ENCODE peak calls at places on chromosomes 3 and 15, in eight cellular contexts. One of them, this sample, is unnamed.

GRCh38 chr3:113193298-113193697 is 18.1 kb upstream of the BOC start:
- DNase-seq in colonic mucosa: no peak
- DNase-seq in lung: no peak
- DNase-seq in stomach: no peak
- DNase-seq in astrocyte: no peak
- DNase-seq in ovary: no peak
- DNase-seq in adrenal gland: no peak
- DNase-seq in mammary epithelial cell: no peak
- DNase-seq in this sample: peak; percentile 33

GRCh38 chr15:100111103-100112060 is 230.4 kb downstream of the ADAMTS17 start:
- DNase-seq in ovary: no peak
- DNase-seq in stomach: peak; percentile 28
- DNase-seq in mammary epithelial cell: peak; percentile 66
- DNase-seq in colonic mucosa: peak; percentile 38
- DNase-seq in lung: no peak
- DNase-seq in astrocyte: peak; percentile 85
- DNase-seq in adrenal gland: peak; percentile 87
- DNase-seq in this sample: peak; percentile 91

GRCh38 chr3:119227064-119227850 is 13.4 kb downstream of the B4GALT4 start:
- DNase-seq in colonic mucosa: no peak
- DNase-seq in lung: no peak
- DNase-seq in mammary epithelial cell: no peak
- DNase-seq in ovary: no peak
- DNase-seq in stomach: no peak
- DNase-seq in adrenal gland: no peak
- DNase-seq in astrocyte: no peak
- DNase-seq in this sample: no peak

GRCh38 chr3:46314517-46314916 is 39.4 kb upstream of the CCR2 start:
- DNase-seq in stomach: no peak
- DNase-seq in ovary: no peak
- DNase-seq in lung: no peak
- DNase-seq in astrocyte: no peak
- DNase-seq in mammary epithelial cell: no peak
- DNase-seq in adrenal gland: no peak
- DNase-seq in colonic mucosa: no peak
- DNase-seq in this sample: no peak

GRCh38 chr3:56536735-56537134 is 20.2 kb upstream of the CCDC66 start:
- DNase-seq in stomach: no peak
- DNase-seq in astrocyte: no peak
- DNase-seq in ovary: no peak
- DNase-seq in adrenal gland: no peak
- DNase-seq in mammary epithelial cell: no peak
- DNase-seq in lung: no peak
- DNase-seq in colonic mucosa: no peak
- DNase-seq in this sample: no peak

GRCh38 chr3:152970851-152971250 is 135.9 kb downstream of the P2RY1 start:
- DNase-seq in stomach: no peak
- DNase-seq in mammary epithelial cell: peak; percentile 49
- DNase-seq in adrenal gland: no peak
- DNase-seq in lung: no peak
- DNase-seq in ovary: no peak
- DNase-seq in astrocyte: no peak
- DNase-seq in colonic mucosa: no peak
- DNase-seq in this sample: no peak

GRCh38 chr15:98924311-98925049 is 83.1 kb downstream of the PGPEP1L start:
- DNase-seq in astrocyte: no peak
- DNase-seq in stomach: peak; percentile 32
- DNase-seq in mammary epithelial cell: no peak
- DNase-seq in lung: no peak
- DNase-seq in adrenal gland: no peak
- DNase-seq in ovary: no peak
- DNase-seq in colonic mucosa: no peak
- DNase-seq in this sample: no peak

GRCh38 chr15:79376383-79376782 is 55.8 kb upstream of the MINAR1 start:
- DNase-seq in colonic mucosa: no peak
- DNase-seq in lung: no peak
- DNase-seq in astrocyte: no peak
- DNase-seq in adrenal gland: no peak
- DNase-seq in ovary: no peak
- DNase-seq in stomach: no peak
- DNase-seq in mammary epithelial cell: no peak
- DNase-seq in this sample: no peak

GRCh38 chr15:83200162-83200561 is 7.5 kb downstream of the HDGFL3 start:
- DNase-seq in colonic mucosa: no peak
- DNase-seq in adrenal gland: no peak
- DNase-seq in astrocyte: peak; percentile 80
- DNase-seq in stomach: no peak
- DNase-seq in ovary: no peak
- DNase-seq in lung: no peak
- DNase-seq in mammary epithelial cell: peak; percentile 83
- DNase-seq in this sample: peak; percentile 36

GRCh38 chr15:67093146-67093874 is 27.9 kb downstream of the SMAD3 start:
- DNase-seq in stomach: no peak
- DNase-seq in adrenal gland: no peak
- DNase-seq in lung: no peak
- DNase-seq in mammary epithelial cell: no peak
- DNase-seq in colonic mucosa: no peak
- DNase-seq in ovary: no peak
- DNase-seq in astrocyte: no peak
- DNase-seq in this sample: no peak

GRCh38 chr15:67091966-67092677 is 26.7 kb downstream of the SMAD3 start:
- DNase-seq in ovary: no peak
- DNase-seq in astrocyte: no peak
- DNase-seq in stomach: no peak
- DNase-seq in mammary epithelial cell: no peak
- DNase-seq in colonic mucosa: no peak
- DNase-seq in lung: no peak
- DNase-seq in adrenal gland: no peak
- DNase-seq in this sample: no peak

GRCh38 chr15:67092726-67093125 is 27.3 kb downstream of the SMAD3 start:
- DNase-seq in ovary: no peak
- DNase-seq in lung: no peak
- DNase-seq in mammary epithelial cell: no peak
- DNase-seq in adrenal gland: no peak
- DNase-seq in astrocyte: no peak
- DNase-seq in colonic mucosa: no peak
- DNase-seq in stomach: no peak
- DNase-seq in this sample: no peak

GRCh38 chr15:67095834-67096366 is 30.5 kb downstream of the SMAD3 start:
- DNase-seq in ovary: no peak
- DNase-seq in lung: no peak
- DNase-seq in stomach: no peak
- DNase-seq in mammary epithelial cell: no peak
- DNase-seq in adrenal gland: no peak
- DNase-seq in astrocyte: no peak
- DNase-seq in colonic mucosa: no peak
- DNase-seq in this sample: no peak

DNA sequence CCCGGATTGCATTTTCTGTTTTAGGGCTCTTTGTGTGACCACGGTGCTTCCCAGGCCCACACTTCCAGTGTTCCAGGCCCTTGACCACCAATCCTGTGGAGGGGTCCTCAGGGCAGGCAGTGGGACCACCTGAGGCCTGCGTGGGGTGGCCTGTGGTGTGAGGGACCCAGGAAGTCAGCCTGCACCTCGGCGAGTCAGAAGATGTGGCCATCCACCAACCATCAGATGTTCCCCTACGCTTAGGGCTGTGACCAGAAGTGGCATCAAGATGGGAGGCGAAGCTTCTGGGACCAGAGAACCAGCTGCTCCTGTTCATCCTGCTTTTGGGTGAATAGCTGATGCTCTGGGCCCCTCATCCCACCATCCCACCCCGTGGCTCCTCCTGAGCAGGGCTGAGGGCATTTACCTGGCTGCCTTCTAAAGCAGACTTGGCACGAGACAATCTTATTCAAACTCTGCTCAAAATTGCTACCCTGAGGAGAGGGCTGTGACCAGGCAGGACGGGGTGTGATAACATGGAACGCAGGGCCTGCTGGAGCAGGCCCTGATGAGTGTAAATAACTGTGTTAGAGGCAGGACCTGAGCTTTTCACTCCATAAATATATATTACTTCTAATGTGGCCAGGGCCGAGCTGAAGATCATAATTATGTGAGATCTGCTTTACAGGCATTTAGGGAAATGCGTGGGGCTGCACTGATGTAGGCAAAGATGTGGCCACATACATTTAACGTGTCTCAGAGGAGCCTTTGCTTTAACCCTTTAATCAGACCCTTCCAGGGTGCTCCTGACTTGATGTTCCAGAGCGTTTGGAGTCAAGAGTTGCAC is 28.8 kb downstream of the SMAD3 start:
- DNase-seq in stomach: no peak
- DNase-seq in ovary: no peak
- DNase-seq in colonic mucosa: no peak
- DNase-seq in adrenal gland: no peak
- DNase-seq in astrocyte: no peak
- DNase-seq in lung: no peak
- DNase-seq in mammary epithelial cell: no peak
- DNase-seq in this sample: no peak
- H3K4me1 ChIP-seq in stomach: peaks cover 83% of the 10 kb centered on the region
- H3K4me1 ChIP-seq in ovary: peaks cover 26% of the 10 kb centered on the region
- H3K4me1 ChIP-seq in colonic mucosa: peaks cover 27% of the 10 kb centered on the region
- H3K4me1 ChIP-seq in adrenal gland: peaks cover 11% of the 10 kb centered on the region
- H3K4me1 ChIP-seq in astrocyte: peaks cover 66% of the 10 kb centered on the region
- H3K4me1 ChIP-seq in lung: peaks cover 32% of the 10 kb centered on the region
- H3K4me1 ChIP-seq in mammary epithelial cell: peaks cover 56% of the 10 kb centered on the region
- H3K4me1 ChIP-seq in this sample: peaks cover 58% of the 10 kb centered on the region

DNA sequence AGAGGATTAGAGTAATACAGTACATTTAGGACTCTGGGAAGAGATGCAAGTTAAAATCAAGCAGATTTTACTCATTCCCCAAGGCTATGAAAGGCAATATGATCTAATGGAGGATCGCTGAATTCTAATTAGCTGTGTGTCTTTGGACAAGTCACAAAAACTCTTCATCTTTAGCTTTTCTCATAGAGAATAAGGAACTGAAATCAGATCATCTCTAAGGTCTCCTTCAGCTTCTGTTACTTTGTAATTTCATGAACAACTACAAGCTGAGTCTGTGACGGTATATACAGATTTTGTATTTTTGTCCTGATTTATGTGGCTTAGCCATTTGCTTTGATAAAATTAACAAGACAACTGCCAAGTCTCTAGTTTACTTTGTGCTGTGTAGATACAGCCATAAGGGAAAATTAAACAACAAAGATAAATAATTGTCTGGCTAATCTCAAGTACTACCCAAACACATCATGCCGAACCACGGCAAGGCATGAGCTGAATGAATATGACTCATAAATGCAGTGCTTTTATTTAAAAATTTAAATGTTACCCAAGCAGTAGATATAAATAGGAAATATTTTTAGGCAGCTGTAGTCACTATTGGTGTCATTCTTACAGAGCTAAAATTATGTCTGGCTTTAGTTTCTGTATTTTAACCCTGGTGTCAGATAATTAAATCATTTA is 81.5 kb downstream of the GAP43 start:
- DNase-seq in ovary: no peak
- DNase-seq in astrocyte: peak; percentile 65
- DNase-seq in adrenal gland: peak; percentile 31
- DNase-seq in mammary epithelial cell: no peak
- DNase-seq in lung: no peak
- DNase-seq in colonic mucosa: no peak
- DNase-seq in stomach: peak; percentile 31
- DNase-seq in this sample: peak; percentile 24
- H3K4me3 ChIP-seq in ovary: no peak overlapping the region
- H3K4me3 ChIP-seq in astrocyte: no peak overlapping the region
- H3K4me3 ChIP-seq in adrenal gland: no peak overlapping the region
- H3K4me3 ChIP-seq in mammary epithelial cell: no peak overlapping the region
- H3K4me3 ChIP-seq in lung: no peak overlapping the region
- H3K4me3 ChIP-seq in colonic mucosa: no peak overlapping the region
- H3K4me3 ChIP-seq in stomach: no peak overlapping the region
- H3K4me3 ChIP-seq in this sample: no peak overlapping the region

GRCh38 chr3:4754180-4755086 is 224.8 kb upstream of the BHLHE40 start:
- DNase-seq in ovary: no peak
- DNase-seq in mammary epithelial cell: no peak
- DNase-seq in lung: no peak
- DNase-seq in adrenal gland: no peak
- DNase-seq in colonic mucosa: no peak
- DNase-seq in astrocyte: no peak
- DNase-seq in stomach: no peak
- DNase-seq in this sample: no peak
- H3K4me1 ChIP-seq in ovary: peaks cover 17% of the 10 kb centered on the region
- H3K4me1 ChIP-seq in mammary epithelial cell: peaks cover 21% of the 10 kb centered on the region
- H3K4me1 ChIP-seq in lung: peaks cover 31% of the 10 kb centered on the region
- H3K4me1 ChIP-seq in adrenal gland: peaks cover 36% of the 10 kb centered on the region
- H3K4me1 ChIP-seq in colonic mucosa: peaks cover 33% of the 10 kb centered on the region
- H3K4me1 ChIP-seq in astrocyte: peaks cover 26% of the 10 kb centered on the region
- H3K4me1 ChIP-seq in stomach: peaks cover 63% of the 10 kb centered on the region
- H3K4me1 ChIP-seq in this sample: peaks cover 22% of the 10 kb centered on the region

GRCh38 chr3:108124337-108125150 is 33.7 kb upstream of the CD47 start:
- DNase-seq in adrenal gland: no peak
- DNase-seq in mammary epithelial cell: no peak
- DNase-seq in astrocyte: no peak
- DNase-seq in colonic mucosa: no peak
- DNase-seq in lung: no peak
- DNase-seq in ovary: no peak
- DNase-seq in stomach: no peak
- DNase-seq in this sample: no peak
- H3K4me3 ChIP-seq in adrenal gland: no peak overlapping the region
- H3K4me3 ChIP-seq in mammary epithelial cell: no peak overlapping the region
- H3K4me3 ChIP-seq in astrocyte: no peak overlapping the region
- H3K4me3 ChIP-seq in colonic mucosa: no peak overlapping the region
- H3K4me3 ChIP-seq in lung: no peak overlapping the region
- H3K4me3 ChIP-seq in ovary: no peak overlapping the region
- H3K4me3 ChIP-seq in stomach: no peak overlapping the region
- H3K4me3 ChIP-seq in this sample: no peak overlapping the region